ENCODE peak calls at places on chromosomes 6 and 20, in four cellular contexts. One of them, this sample, is unnamed.
A peak's percentile ranks its signal among the peaks of the same experiment; 100 is the strongest.

GRCh38 chr6:155171109-155171746 is 92.6 kb upstream of the CLDN20 start:
- DNase-seq in WTC11: no peak
- DNase-seq in ascending aorta: peak; percentile 28
- DNase-seq in CD8-positive, alpha-beta T cell: peak; percentile 21
- DNase-seq in this sample: peak; percentile 85

GRCh38 chr6:41688256-41688965 is 47.0 kb downstream of the TFEB start:
- DNase-seq in WTC11: peak; percentile 12
- DNase-seq in CD8-positive, alpha-beta T cell: no peak
- DNase-seq in ascending aorta: no peak
- DNase-seq in this sample: no peak

GRCh38 chr6:10759312-10759839 is 11.8 kb downstream of the TMEM14B start:
- DNase-seq in WTC11: no peak
- DNase-seq in ascending aorta: no peak
- DNase-seq in CD8-positive, alpha-beta T cell: no peak
- DNase-seq in this sample: peak; percentile 83

GRCh38 chr6:153465050-153465449 is 334.0 kb upstream of the RGS17 start:
- DNase-seq in ascending aorta: no peak
- DNase-seq in CD8-positive, alpha-beta T cell: no peak
- DNase-seq in WTC11: no peak
- DNase-seq in this sample: no peak

GRCh38 chr20:33992145-33992922 is 1.4 kb upstream of the RALY start:
- DNase-seq in ascending aorta: no peak
- DNase-seq in CD8-positive, alpha-beta T cell: no peak
- DNase-seq in WTC11: no peak
- DNase-seq in this sample: peak; percentile 54

GRCh38 chr6:73704260-73704659 is 8.3 kb downstream of the CD109 start:
- DNase-seq in CD8-positive, alpha-beta T cell: no peak
- DNase-seq in ascending aorta: no peak
- DNase-seq in WTC11: no peak
- DNase-seq in this sample: peak; percentile 98

GRCh38 chr20:10369723-10370090 is 64.3 kb downstream of the MKKS start:
- DNase-seq in CD8-positive, alpha-beta T cell: no peak
- DNase-seq in ascending aorta: no peak
- DNase-seq in WTC11: no peak
- DNase-seq in this sample: no peak

GRCh38 chr6:116536216-116536621 is 9.3 kb downstream of the TRAPPC3L start:
- DNase-seq in ascending aorta: no peak
- DNase-seq in WTC11: no peak
- DNase-seq in CD8-positive, alpha-beta T cell: no peak
- DNase-seq in this sample: peak; percentile 79

GRCh38 chr6:136628996-136629395 is 78.8 kb upstream of the MAP7 start:
- DNase-seq in WTC11: no peak
- DNase-seq in CD8-positive, alpha-beta T cell: no peak
- DNase-seq in ascending aorta: no peak
- DNase-seq in this sample: no peak

GRCh38 chr6:170459451-170459850 is 93.7 kb downstream of the PSMB1 start:
- DNase-seq in WTC11: no peak
- DNase-seq in ascending aorta: no peak
- DNase-seq in CD8-positive, alpha-beta T cell: no peak
- DNase-seq in this sample: no peak

GRCh38 chr6:68958327-68958726 is 323.2 kb downstream of the ADGRB3 start:
- DNase-seq in WTC11: no peak
- DNase-seq in CD8-positive, alpha-beta T cell: no peak
- DNase-seq in ascending aorta: no peak
- DNase-seq in this sample: peak; percentile 1

GRCh38 chr6:15948930-15949900 is 179.7 kb upstream of the MYLIP start:
- DNase-seq in CD8-positive, alpha-beta T cell: no peak
- DNase-seq in WTC11: no peak
- DNase-seq in ascending aorta: no peak
- DNase-seq in this sample: no peak

GRCh38 chr20:39661833-39662232 is 699.7 kb downstream of the DHX35 start:
- DNase-seq in WTC11: no peak
- DNase-seq in CD8-positive, alpha-beta T cell: no peak
- DNase-seq in ascending aorta: no peak
- DNase-seq in this sample: peak; percentile 12

GRCh38 chr20:8073024-8073832 is 53.7 kb upstream of the TMX4 start:
- DNase-seq in ascending aorta: no peak
- DNase-seq in WTC11: no peak
- DNase-seq in CD8-positive, alpha-beta T cell: no peak
- DNase-seq in this sample: peak; percentile 80

GRCh38 chr20:61579908-61580307 is 327.8 kb downstream of the CDH4 start:
- DNase-seq in CD8-positive, alpha-beta T cell: no peak
- DNase-seq in WTC11: no peak
- DNase-seq in ascending aorta: no peak
- DNase-seq in this sample: no peak

GRCh38 chr6:37580164-37580955 is 80.7 kb upstream of the CCDC167 start:
- DNase-seq in CD8-positive, alpha-beta T cell: no peak
- DNase-seq in WTC11: no peak
- DNase-seq in ascending aorta: no peak
- DNase-seq in this sample: no peak

GRCh38 chr6:98576811-98577210 is 257.6 kb upstream of the POU3F2 start:
- DNase-seq in ascending aorta: no peak
- DNase-seq in CD8-positive, alpha-beta T cell: no peak
- DNase-seq in WTC11: no peak
- DNase-seq in this sample: no peak

GRCh38 chr6:81895511-81896185 is 143.2 kb upstream of the TENT5A start:
- DNase-seq in CD8-positive, alpha-beta T cell: no peak
- DNase-seq in ascending aorta: no peak
- DNase-seq in WTC11: no peak
- DNase-seq in this sample: peak; percentile 70

GRCh38 chr6:68158256-68158655 is 476.8 kb upstream of the ADGRB3 start:
- DNase-seq in CD8-positive, alpha-beta T cell: no peak
- DNase-seq in WTC11: no peak
- DNase-seq in ascending aorta: no peak
- DNase-seq in this sample: no peak

GRCh38 chr20:24993337-24994185 is 1.0 kb upstream of the APMAP start:
- DNase-seq in ascending aorta: no peak
- DNase-seq in CD8-positive, alpha-beta T cell: no peak
- DNase-seq in WTC11: no peak
- DNase-seq in this sample: no peak

DNA sequence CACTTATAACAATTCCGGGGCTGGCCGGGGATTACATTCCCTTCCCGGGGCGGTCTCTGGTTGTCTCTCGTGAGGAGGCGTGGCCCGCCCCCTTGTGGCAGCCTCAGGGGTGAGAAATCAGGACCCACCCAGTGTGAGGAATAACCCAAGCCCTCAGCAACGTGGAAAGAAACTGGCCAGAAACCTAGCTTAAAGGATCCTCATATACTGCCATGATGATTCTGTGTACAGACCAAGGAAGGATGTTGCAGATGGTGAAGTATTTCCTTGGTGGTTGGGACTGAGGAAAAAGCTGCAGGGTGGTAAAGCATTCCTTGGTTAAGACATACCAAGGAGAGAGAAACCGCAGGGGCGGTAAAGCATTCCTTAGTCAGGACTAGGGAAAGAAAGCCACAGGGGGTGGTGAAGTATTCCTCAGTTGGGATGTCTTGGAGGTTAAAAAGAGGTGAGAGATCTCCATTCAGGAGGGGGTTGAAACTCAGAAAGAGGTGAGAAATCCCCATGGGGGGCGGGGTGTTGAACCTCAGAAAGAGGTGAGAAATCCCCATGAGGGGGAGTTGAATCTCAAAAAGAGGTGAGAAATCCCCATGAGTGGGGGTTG is 238.2 kb downstream of the RNGTT start:
- DNase-seq in ascending aorta: no peak
- DNase-seq in CD8-positive, alpha-beta T cell: no peak
- DNase-seq in WTC11: peak; percentile 77
- DNase-seq in this sample: no peak
- TF ChIP-seq CTCF in ascending aorta: no peak
- TF ChIP-seq CTCF in CD8-positive, alpha-beta T cell: no peak
- TF ChIP-seq CTCF in WTC11: peak; percentile 58
- TF ChIP-seq CTCF in this sample: no peak

GRCh38 chr20:37243076-37243936 is 18.3 kb downstream of the GHRH start:
- DNase-seq in WTC11: peak; percentile 56
- DNase-seq in ascending aorta: no peak
- DNase-seq in CD8-positive, alpha-beta T cell: no peak
- DNase-seq in this sample: no peak
- TF ChIP-seq CTCF in WTC11: no peak
- TF ChIP-seq CTCF in ascending aorta: no peak
- TF ChIP-seq CTCF in CD8-positive, alpha-beta T cell: no peak
- TF ChIP-seq CTCF in this sample: no peak

GRCh38 chr6:34047913-34048867 is 97.7 kb downstream of the GRM4 start:
- DNase-seq in WTC11: no peak
- DNase-seq in ascending aorta: no peak
- DNase-seq in CD8-positive, alpha-beta T cell: no peak
- DNase-seq in this sample: no peak

GRCh38 chr6:34045698-34046097 is 100.2 kb downstream of the GRM4 start:
- DNase-seq in CD8-positive, alpha-beta T cell: no peak
- DNase-seq in WTC11: no peak
- DNase-seq in ascending aorta: no peak
- DNase-seq in this sample: no peak

GRCh38 chr6:34046617-34047016 is 99.3 kb downstream of the GRM4 start:
- DNase-seq in ascending aorta: no peak
- DNase-seq in WTC11: no peak
- DNase-seq in CD8-positive, alpha-beta T cell: no peak
- DNase-seq in this sample: no peak

GRCh38 chr6:34043371-34043770 is 102.5 kb downstream of the GRM4 start:
- DNase-seq in ascending aorta: no peak
- DNase-seq in WTC11: no peak
- DNase-seq in CD8-positive, alpha-beta T cell: no peak
- DNase-seq in this sample: no peak

GRCh38 chr6:34044945-34045595 is 100.8 kb downstream of the GRM4 start:
- DNase-seq in ascending aorta: no peak
- DNase-seq in CD8-positive, alpha-beta T cell: peak; percentile 12
- DNase-seq in WTC11: no peak
- DNase-seq in this sample: no peak
- TF ChIP-seq CTCF in ascending aorta: no peak
- TF ChIP-seq CTCF in CD8-positive, alpha-beta T cell: no peak
- TF ChIP-seq CTCF in WTC11: no peak
- TF ChIP-seq CTCF in this sample: no peak

DNA sequence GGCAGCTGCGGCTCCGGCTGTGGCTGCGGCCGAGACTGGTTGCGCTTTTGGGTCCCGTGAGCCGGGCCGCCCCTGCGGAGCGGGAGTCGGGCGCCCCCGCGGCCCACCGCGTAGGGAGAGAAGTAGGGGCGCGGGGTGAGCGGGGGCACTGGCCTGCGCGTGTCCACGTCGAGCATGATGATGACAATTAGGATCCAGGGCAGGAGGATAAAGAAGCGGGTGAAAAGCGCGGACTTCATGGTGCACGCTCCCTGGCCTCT is 739 bp downstream of the B3GAT2 start:
- DNase-seq in ascending aorta: no peak
- DNase-seq in CD8-positive, alpha-beta T cell: no peak
- DNase-seq in WTC11: no peak
- DNase-seq in this sample: no peak
- TF ChIP-seq CTCF in ascending aorta: no peak
- TF ChIP-seq CTCF in CD8-positive, alpha-beta T cell: peak; percentile 44
- TF ChIP-seq CTCF in WTC11: no peak
- TF ChIP-seq CTCF in this sample: no peak

GRCh38 chr6:159533568-159533967 is 159.5 kb downstream of the SOD2 start:
- DNase-seq in WTC11: no peak
- DNase-seq in CD8-positive, alpha-beta T cell: no peak
- DNase-seq in ascending aorta: no peak
- DNase-seq in this sample: peak; percentile 91
- TF ChIP-seq CTCF in WTC11: no peak
- TF ChIP-seq CTCF in CD8-positive, alpha-beta T cell: no peak
- TF ChIP-seq CTCF in ascending aorta: no peak
- TF ChIP-seq CTCF in this sample: no peak

DNA sequence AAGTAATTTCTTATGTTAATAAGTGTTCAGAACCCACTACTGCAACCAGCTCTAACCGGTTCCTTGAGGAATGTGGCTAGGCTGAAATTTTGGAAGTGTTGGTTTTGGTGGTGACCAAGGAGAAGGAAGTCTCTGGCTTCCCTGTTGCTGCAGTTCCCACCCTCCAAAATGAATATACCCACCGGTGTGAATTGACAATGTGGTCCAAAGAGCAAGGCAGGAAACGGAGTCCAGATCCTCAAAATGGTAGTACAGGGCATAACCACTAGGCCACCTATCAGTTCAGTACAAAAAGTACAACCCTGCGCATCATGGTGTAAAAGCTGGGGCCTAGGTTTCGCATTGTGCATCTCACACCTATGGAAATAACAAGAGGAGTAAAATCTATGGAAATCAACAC is 2.8 kb downstream of the ADNP start:
- DNase-seq in ascending aorta: no peak
- DNase-seq in CD8-positive, alpha-beta T cell: no peak
- DNase-seq in WTC11: no peak
- DNase-seq in this sample: no peak
- TF ChIP-seq CTCF in ascending aorta: no peak
- TF ChIP-seq CTCF in CD8-positive, alpha-beta T cell: no peak
- TF ChIP-seq CTCF in WTC11: no peak
- TF ChIP-seq CTCF in this sample: no peak

This sample was measured in foreskin fibroblast.